ENCODE peak calls at places on chromosomes 12 and 14, in nine cellular contexts. Y is AG20443; B is AG04450; N is NCI-H1092 treated with DMSO at 0.1 percent for 48 hours; M is CD8-positive, alpha-beta T cell; D is globus pallidus; R is prostate gland; S is ACHN; I is NCI-H748 treated with DMSO at 0.1 percent for 48 hours. G is an unnamed sample.

GRCh38 chr14:97644365-97644764 is 847.2 kb downstream of the VRK1 start:
- DNase-seq in R (no peak), M (no peak), D (no peak), Y (no peak), B (no peak), I (no peak), S (no peak), N (no peak), G (no peak)

GRCh38 chr14:21476526-21476924 is 234 bp downstream of the RAB2B start:
- DNase-seq in I (peak; percentile 86), N (no peak), R (peak; percentile 91), Y (peak; percentile 87), D (no peak), M (no peak), S (peak; percentile 78), B (no peak), G (no peak)

GRCh38 chr12:76455582-76456345 is 103.8 kb downstream of the OSBPL8 start:
- DNase-seq in Y (peak; percentile 72), S (peak; percentile 98), B (peak; percentile 79), M (no peak), R (peak; percentile 14), D (peak; percentile 14), N (peak; percentile 21), I (peak; percentile 39), G (peak; percentile 79)

GRCh38 chr12:16880864-16881285 is 274.9 kb upstream of the LMO3 start:
- DNase-seq in B (no peak), D (no peak), Y (no peak), M (no peak), I (peak; percentile 81), S (no peak), N (peak; percentile 94), R (no peak), G (no peak)

GRCh38 chr14:93013368-93013719 is 90.4 kb downstream of the CHGA start:
- DNase-seq in I (no peak), R (no peak), M (no peak), D (no peak), S (no peak), Y (peak; percentile 70), N (no peak), B (no peak), G (no peak)

GRCh38 chr12:6461401-6462233 is 8.9 kb downstream of the VAMP1 start:
- DNase-seq in Y (no peak), R (peak; percentile 24), M (peak; percentile 58), D (peak; percentile 70), I (no peak), B (no peak), N (no peak), S (no peak), G (no peak)

GRCh38 chr14:87084908-87085307 is 908.1 kb downstream of the GALC start:
- DNase-seq in I (no peak), N (no peak), B (no peak), S (no peak), Y (no peak), D (no peak), R (no peak), M (no peak), G (no peak)

GRCh38 chr14:44564908-44565307 is 57.8 kb upstream of the FSCB start:
- DNase-seq in I (no peak), Y (no peak), D (no peak), S (no peak), M (no peak), R (no peak), N (no peak), B (peak; percentile 10), G (no peak)

GRCh38 chr14:55249423-55249822 is 21.8 kb upstream of the FBXO34 start:
- DNase-seq in B (no peak), Y (peak; percentile 62), N (no peak), D (no peak), I (no peak), R (no peak), M (no peak), S (peak; percentile 37), G (no peak)

GRCh38 chr12:65490193-65490592 is 211.7 kb downstream of the MSRB3 start:
- DNase-seq in B (no peak), M (no peak), R (no peak), I (no peak), S (peak; percentile 55), N (no peak), Y (no peak), D (no peak), G (peak; percentile 30)

GRCh38 chr12:25455696-25456095 is 97.4 kb downstream of the LMNTD1 start:
- DNase-seq in D (no peak), Y (no peak), M (no peak), S (no peak), B (no peak), N (no peak), I (no peak), R (no peak), G (no peak)

GRCh38 chr12:70994217-70994788 is 73.8 kb upstream of the PTPRR start:
- DNase-seq in D (no peak), M (no peak), B (no peak), R (peak; percentile 15), N (no peak), Y (peak; percentile 57), S (no peak), I (no peak), G (peak; percentile 33)

GRCh38 chr12:124667671-124668337 is 100.4 kb upstream of the NCOR2 start:
- DNase-seq in R (peak; percentile 54), S (no peak), N (peak; percentile 59), B (no peak), I (peak; percentile 10), D (no peak), Y (no peak), M (no peak), G (no peak)

GRCh38 chr14:58821421-58821820 is 183.7 kb downstream of the DACT1 start:
- DNase-seq in M (no peak), B (no peak), D (no peak), R (no peak), I (no peak), S (peak; percentile 11), N (no peak), Y (no peak), G (no peak)

GRCh38 chr14:92680781-92681650 is 67.4 kb downstream of the LGMN start:
- DNase-seq in S (peak; percentile 58), N (peak; percentile 52), B (peak; percentile 45), M (peak; percentile 58), D (no peak), Y (peak; percentile 91), R (peak; percentile 68), I (peak; percentile 58), G (peak; percentile 30)

GRCh38 chr14:68589447-68590232 is 203.2 kb downstream of the ZFP36L1 start:
- DNase-seq in Y (peak; percentile 79), D (no peak), R (no peak), N (no peak), M (no peak), I (no peak), B (no peak), S (no peak), G (no peak)

GRCh38 chr12:1977109-1977508 is 27.1 kb downstream of the DCP1B start:
- DNase-seq in D (no peak), R (no peak), I (no peak), B (no peak), Y (no peak), S (no peak), M (no peak), N (no peak), G (no peak)

GRCh38 chr12:6037459-6037858 is 87.0 kb downstream of the VWF start:
- DNase-seq in B (no peak), Y (no peak), N (no peak), S (no peak), D (no peak), I (no peak), M (no peak), R (no peak), G (no peak)

GRCh38 chr14:55801121-55801520 is 221.1 kb downstream of the KTN1 start:
- DNase-seq in M (no peak), Y (no peak), D (no peak), B (no peak), I (no peak), N (no peak), S (no peak), R (no peak), G (no peak)

GRCh38 chr12:71536279-71536938 is 96.8 kb downstream of the LGR5 start:
- DNase-seq in R (no peak), I (no peak), S (no peak), B (no peak), N (no peak), D (no peak), Y (no peak), M (no peak), G (no peak)

GRCh38 chr14:76641541-76641940 is 119.7 kb upstream of the VASH1 start:
- DNase-seq in S (no peak), I (no peak), Y (no peak), D (no peak), R (no peak), M (no peak), B (no peak), N (no peak), G (no peak)

GRCh38 chr14:20799955-20800544 is 2.6 kb downstream of the RNASE1 start:
- DNase-seq in S (no peak), N (no peak), I (no peak), Y (no peak), R (no peak), B (no peak), D (peak; percentile 69), M (no peak), G (no peak)

GRCh38 chr14:70002589-70003240 is 123.5 kb downstream of the SMOC1 start:
- DNase-seq in I (no peak), M (no peak), S (no peak), Y (no peak), D (no peak), N (no peak), R (no peak), B (no peak), G (no peak)